ENCODE peak calls at places on chromosomes 3 and 15, in five cellular contexts. D is prostate gland; M is CD4-positive, alpha-beta T cell; K is mucosa of descending colon; J is astrocyte. A is an unnamed sample.

GRCh38 chr15:24943361-24943760 is 11.4 kb upstream of the SNRPN start:
- DNase-seq in D (no peak), M (no peak), K (no peak), J (no peak), A (no peak)

GRCh38 chr3:41683666-41684350 is 278.1 kb downstream of the ULK4 start:
- DNase-seq in D (no peak), M (no peak), K (peak), J (peak), A (no peak)

GRCh38 chr15:40310001-40310959 is 2.5 kb upstream of the PLCB2 start:
- DNase-seq in D (peak), M (peak), K (peak), J (no peak), A (peak)

GRCh38 chr3:53804697-53805462 is 41.3 kb downstream of the CHDH start:
- DNase-seq in D (no peak), M (no peak), K (no peak), J (peak), A (no peak)

GRCh38 chr15:68729789-68730201 is 90.9 kb downstream of the ANP32A start:
- DNase-seq in D (no peak), M (no peak), K (no peak), J (peak), A (no peak)

GRCh38 chr3:122081543-122081942 is 26.4 kb downstream of the CD86 start:
- DNase-seq in D (no peak), M (no peak), K (no peak), J (no peak), A (no peak)

GRCh38 chr15:69359724-69360123 is 54.4 kb upstream of the KIF23 start:
- DNase-seq in D (no peak), M (no peak), K (no peak), J (peak), A (no peak)

GRCh38 chr3:73136941-73137340 is 75.5 kb downstream of the EBLN2 start:
- DNase-seq in D (no peak), M (no peak), K (no peak), J (no peak), A (no peak)

GRCh38 chr15:50227076-50227475 is 38.5 kb downstream of the HDC start:
- DNase-seq in D (no peak), M (no peak), K (no peak), J (peak), A (no peak)

GRCh38 chr15:57917998-57918397 is 147.5 kb downstream of the ALDH1A2 start:
- DNase-seq in D (no peak), M (no peak), K (no peak), J (no peak), A (no peak)

GRCh38 chr3:111809196-111809595 is 49.9 kb upstream of the PHLDB2 start:
- DNase-seq in D (no peak), M (no peak), K (no peak), J (peak), A (no peak)

GRCh38 chr15:84604804-84605203 is 4.0 kb downstream of the ZSCAN2 start:
- DNase-seq in D (no peak), M (no peak), K (no peak), J (peak), A (no peak)

GRCh38 chr15:85750319-85750806 is 44.4 kb downstream of the KLHL25 start:
- DNase-seq in D (peak), M (no peak), K (peak), J (peak), A (no peak)

GRCh38 chr3:117920240-117920923 is 1114.3 kb downstream of the IGSF11 start:
- DNase-seq in D (no peak), M (no peak), K (peak), J (no peak), A (no peak)

GRCh38 chr3:187456268-187456667 is 88.1 kb downstream of the RTP4 start:
- DNase-seq in D (peak), M (no peak), K (no peak), J (no peak), A (no peak)

GRCh38 chr3:57100046-57100695 is 39.7 kb downstream of the SPATA12 start:
- DNase-seq in D (peak), M (peak), K (peak), J (no peak), A (peak)

GRCh38 chr15:101429191-101429590 is 60.3 kb downstream of the PCSK6 start:
- DNase-seq in D (no peak), M (no peak), K (no peak), J (no peak), A (no peak)

GRCh38 chr3:42165211-42165610 is 74.1 kb downstream of the TRAK1 start:
- DNase-seq in D (no peak), M (no peak), K (no peak), J (no peak), A (no peak)

GRCh38 chr3:163929253-163929652 is 1149.0 kb downstream of the SI start:
- DNase-seq in D (no peak), M (no peak), K (peak), J (no peak), A (no peak)

GRCh38 chr15:69789648-69790393 is 307.9 kb downstream of the TLE3 start:
- DNase-seq in D (no peak), M (no peak), K (no peak), J (no peak), A (no peak)

GRCh38 chr3:123880998-123881561 is 3.1 kb downstream of the MYLK start:
- DNase-seq in D (no peak), M (no peak), K (peak), J (peak), A (no peak)

GRCh38 chr3:156670077-156670476 is 4.3 kb upstream of the TIPARP start:
- DNase-seq in D (no peak), M (no peak), K (no peak), J (no peak), A (no peak)

GRCh38 chr3:18649666-18650363 is 224.7 kb upstream of the SATB1 start:
- DNase-seq in D (no peak), M (no peak), K (no peak), J (no peak), A (no peak)

GRCh38 chr15:68312701-68313204 is 35.2 kb downstream of the FEM1B start:
- DNase-seq in D (no peak), M (no peak), K (no peak), J (peak), A (no peak)

GRCh38 chr3:94173667-94174434 is 111.0 kb downstream of the NSUN3 start:
- DNase-seq in D (no peak), M (no peak), K (no peak), J (peak), A (no peak)

GRCh38 chr15:60062826-60063225 is 58.7 kb downstream of the FOXB1 start:
- DNase-seq in D (no peak), M (no peak), K (no peak), J (peak), A (no peak)

GRCh38 chr3:136250226-136250861 is at the start of gene PCCB:
- DNase-seq in D (peak), M (peak), K (peak), J (peak), A (peak)
- TF ChIP-seq CTCF in D (peak), M (peak), K (peak), J (peak), A (peak)

DNA sequence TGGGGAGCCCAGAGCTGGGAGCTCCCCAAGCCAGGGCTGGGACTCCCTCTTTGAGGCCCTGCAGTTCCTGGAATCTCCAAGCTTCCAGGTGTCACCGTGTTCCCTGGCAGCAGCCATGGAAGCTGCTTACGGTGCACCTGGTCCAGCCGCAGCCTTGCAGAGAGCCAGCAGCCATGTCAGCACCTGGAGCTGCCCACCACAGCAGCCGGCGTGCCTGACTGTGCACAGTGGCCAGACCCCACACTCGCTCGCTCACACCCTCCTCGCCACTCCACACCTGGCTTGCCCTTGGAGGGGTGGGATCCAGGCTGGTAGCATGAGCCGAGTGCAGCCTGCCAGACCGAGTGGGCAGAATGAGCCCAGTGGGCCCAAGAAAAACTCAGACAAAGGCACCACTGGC is 14.8 kb upstream of the HTR3E start:
- DNase-seq in D (no peak), M (no peak), K (no peak), J (no peak), A (no peak)
- TF ChIP-seq CTCF in D (no peak), M (no peak), K (no peak), J (no peak), A (no peak)

GRCh38 chr3:135736740-135737139 is 228.8 kb upstream of the PPP2R3A start:
- DNase-seq in D (peak), M (no peak), K (peak), J (no peak), A (no peak)
- TF ChIP-seq CTCF in D (no peak), M (no peak), K (no peak), J (peak), A (no peak)

GRCh38 chr15:54045397-54045796 is 67.2 kb downstream of the UNC13C start:
- DNase-seq in D (no peak), M (no peak), K (no peak), J (no peak), A (no peak)

GRCh38 chr15:54046093-54046492 is 67.9 kb downstream of the UNC13C start:
- DNase-seq in D (no peak), M (no peak), K (no peak), J (no peak), A (no peak)
- TF ChIP-seq CTCF in D (no peak), M (no peak), K (no peak), J (no peak), A (no peak)

GRCh38 chr15:75904241-75904631 is 558 bp downstream of the FBXO22 start:
- DNase-seq in D (peak), M (no peak), K (peak), J (peak), A (no peak)

GRCh38 chr15:75902129-75902557 is 1.5 kb upstream of the FBXO22 start:
- DNase-seq in D (no peak), M (no peak), K (no peak), J (no peak), A (no peak)

GRCh38 chr15:75900577-75900976 is 3.1 kb upstream of the FBXO22 start:
- DNase-seq in D (no peak), M (no peak), K (no peak), J (no peak), A (no peak)

GRCh38 chr15:75905231-75905630 is 1.6 kb downstream of the FBXO22 start:
- DNase-seq in D (no peak), M (no peak), K (no peak), J (no peak), A (no peak)

GRCh38 chr15:75903331-75904240 is at the start of gene FBXO22:
- DNase-seq in D (peak), M (peak), K (peak), J (peak), A (peak)
- TF ChIP-seq CTCF in D (no peak), M (no peak), K (no peak), J (no peak), A (no peak)

DNA sequence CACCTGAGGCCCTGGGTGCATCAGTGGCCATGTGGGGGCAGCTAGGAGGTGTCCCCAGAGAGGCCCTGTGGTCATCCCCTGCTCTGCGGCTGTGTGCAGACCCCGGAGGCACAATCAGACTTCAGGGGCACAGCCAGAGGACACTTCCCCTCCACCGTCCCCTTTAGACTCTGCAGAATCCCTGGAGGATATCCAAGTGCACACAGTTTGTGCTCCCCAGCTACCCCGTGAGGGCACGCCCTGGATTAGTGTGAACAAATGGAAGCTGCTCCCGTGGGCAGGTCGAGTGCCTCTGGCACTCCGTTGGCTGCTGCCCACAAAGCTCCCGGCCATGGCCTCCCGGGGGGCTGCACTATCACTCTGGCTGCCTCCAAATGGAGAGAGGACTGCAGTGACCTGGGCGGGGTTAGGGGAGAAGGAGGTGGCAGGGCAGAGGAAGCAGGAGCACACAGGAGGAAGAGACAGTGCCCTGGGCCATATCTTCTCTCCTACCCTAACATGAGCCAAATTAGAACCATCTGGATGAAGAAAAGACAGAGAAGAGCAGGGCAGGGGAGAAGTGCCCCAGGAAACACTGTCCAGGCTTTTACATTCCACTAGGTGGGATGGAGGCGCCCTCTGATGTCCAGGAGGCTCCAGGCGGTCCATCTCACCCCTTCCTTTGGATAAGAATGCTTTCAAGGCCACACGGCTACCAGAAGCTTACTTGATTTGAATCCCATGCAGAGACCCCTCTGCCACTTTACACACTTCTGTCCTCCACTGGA is 29.5 kb upstream of the ACAD9 start:
- DNase-seq in D (no peak), M (no peak), K (no peak), J (no peak), A (no peak)
- TF ChIP-seq CTCF in D (no peak), M (no peak), K (no peak), J (no peak), A (no peak)

GRCh38 chr3:185818267-185818875 is 6.5 kb downstream of the IGF2BP2 start:
- DNase-seq in D (no peak), M (no peak), K (no peak), J (no peak), A (no peak)
- TF ChIP-seq CTCF in D (no peak), M (no peak), K (no peak), J (no peak), A (no peak)